ENCODE peak calls at places on chromosomes 5 and 9, in nine cellular contexts. H, T, B, J, V, W, Y, X and U are unnamed samples. For H3K4me1, the result is how much of the 10 kb centered on the place peaks cover.

GRCh38 chr9:109232449-109232848 is 65.4 kb upstream of the FRRS1L start:
- DNase-seq in V (no peak), Y (no peak), W (no peak), X (no peak), H (no peak), B (no peak), J (no peak), T (no peak), U (no peak)

GRCh38 chr9:97386733-97387503 is 25.0 kb upstream of the TDRD7 start:
- DNase-seq in W (peak), X (peak), Y (peak), H (peak), T (peak), V (peak), J (peak), B (peak), U (peak)

GRCh38 chr9:26170224-26170623 is 492.0 kb upstream of the TUSC1 start:
- DNase-seq in X (no peak), T (peak), Y (no peak), V (no peak), H (no peak), B (no peak), W (no peak), J (no peak), U (no peak)

GRCh38 chr9:18566125-18566524 is 92.2 kb downstream of the ADAMTSL1 start:
- DNase-seq in J (no peak), T (no peak), Y (no peak), X (no peak), H (no peak), B (no peak), W (no peak), V (no peak), U (no peak)

GRCh38 chr5:16754621-16755020 is 137.8 kb upstream of the RETREG1 start:
- DNase-seq in V (no peak), X (no peak), T (no peak), B (no peak), J (no peak), H (no peak), Y (no peak), W (no peak), U (no peak)

GRCh38 chr5:149264432-149265069 is 7.1 kb upstream of the AFAP1L1 start:
- DNase-seq in V (peak), Y (no peak), H (no peak), T (no peak), X (peak), W (peak), B (no peak), J (peak), U (peak)

GRCh38 chr5:168734657-168735344 is 155.6 kb upstream of the PANK3 start:
- DNase-seq in W (no peak), B (no peak), T (peak), J (no peak), X (no peak), H (peak), Y (peak), V (no peak), U (no peak)

GRCh38 chr9:15357050-15357653 is 50.1 kb upstream of the TTC39B start:
- DNase-seq in T (no peak), J (no peak), Y (no peak), B (peak), X (no peak), V (no peak), W (peak), H (no peak), U (no peak)

GRCh38 chr5:134063421-134063820 is 51.1 kb upstream of the TCF7 start:
- DNase-seq in W (no peak), X (no peak), T (no peak), H (no peak), Y (no peak), B (no peak), J (no peak), V (no peak), U (no peak)

GRCh38 chr9:138073808-138074207 is 196.2 kb downstream of the CACNA1B start:
- DNase-seq in T (no peak), B (peak), V (peak), J (no peak), W (no peak), H (peak), Y (no peak), X (peak), U (no peak)

GRCh38 chr9:74953235-74953741 is 576 bp upstream of the C9orf40 start:
- DNase-seq in X (no peak), T (no peak), W (no peak), V (no peak), H (no peak), B (no peak), Y (no peak), J (no peak), U (no peak)

GRCh38 chr9:34994429-34995287 is 5.1 kb downstream of the DNAJB5 start:
- DNase-seq in B (no peak), H (peak), J (no peak), V (peak), X (no peak), W (no peak), T (no peak), Y (no peak), U (peak)

GRCh38 chr9:103898550-103898949 is 195.6 kb upstream of the SMC2 start:
- DNase-seq in Y (no peak), H (no peak), J (no peak), V (no peak), B (no peak), W (no peak), T (no peak), X (no peak), U (no peak)

GRCh38 chr5:35476046-35476445 is 141.6 kb upstream of the SPEF2 start:
- DNase-seq in B (no peak), X (no peak), Y (no peak), T (no peak), J (no peak), H (no peak), V (no peak), W (no peak), U (no peak)

GRCh38 chr5:155389498-155389897 is 375.9 kb downstream of the KIF4B start:
- DNase-seq in V (no peak), T (no peak), W (no peak), X (no peak), Y (no peak), J (no peak), B (no peak), H (no peak), U (no peak)

GRCh38 chr5:34660444-34660843 is 4.3 kb downstream of the RAI14 start:
- DNase-seq in H (no peak), Y (no peak), X (no peak), V (no peak), T (no peak), B (no peak), W (no peak), J (no peak), U (no peak)

GRCh38 chr9:89435315-89435823 is 62.5 kb downstream of the SEMA4D start:
- DNase-seq in Y (no peak), V (no peak), H (no peak), B (peak), X (peak), T (no peak), J (no peak), W (no peak), U (no peak)

GRCh38 chr5:62578540-62578939 is at the start of gene LRRC70:
- DNase-seq in V (no peak), H (no peak), X (no peak), J (peak), W (peak), Y (no peak), B (no peak), T (no peak), U (no peak)

GRCh38 chr5:1806974-1807373 is 5.8 kb downstream of the NDUFS6 start:
- DNase-seq in Y (no peak), B (no peak), V (no peak), J (no peak), H (no peak), T (no peak), X (no peak), W (no peak), U (no peak)

GRCh38 chr5:1804001-1804690 is 2.9 kb downstream of the NDUFS6 start:
- DNase-seq in H (no peak), V (no peak), W (no peak), J (no peak), X (no peak), B (peak), T (no peak), Y (peak), U (no peak)

GRCh38 chr5:1806199-1806598 is 5.0 kb downstream of the NDUFS6 start:
- DNase-seq in T (no peak), B (no peak), Y (peak), J (no peak), H (no peak), V (no peak), X (no peak), W (no peak), U (no peak)

GRCh38 chr5:1805736-1806135 is 4.5 kb downstream of the NDUFS6 start:
- DNase-seq in H (no peak), T (no peak), V (no peak), X (no peak), J (no peak), Y (no peak), W (no peak), B (peak), U (no peak)

DNA sequence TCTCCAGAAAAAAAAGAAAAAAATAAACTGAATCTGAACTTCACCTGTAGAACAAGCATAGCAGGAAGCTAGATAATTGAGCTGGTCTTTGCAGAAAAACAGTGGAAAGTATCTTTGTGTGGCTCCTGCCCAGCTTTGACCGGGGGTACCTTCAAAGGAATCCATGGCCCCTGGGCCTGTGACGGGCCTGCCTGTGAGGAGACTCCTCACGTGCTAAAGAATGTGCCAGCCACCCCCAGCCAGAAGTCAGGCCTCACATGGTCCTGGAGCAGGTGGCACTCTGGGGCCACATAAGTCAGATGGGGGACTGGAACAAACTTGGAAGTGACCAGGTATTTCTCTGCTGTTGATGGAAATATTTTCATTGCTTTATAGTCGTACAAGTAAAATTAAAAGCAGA is 4.1 kb downstream of the NDUFS6 start:
- DNase-seq in T (no peak), H (no peak), J (no peak), V (no peak), Y (no peak), B (peak), X (no peak), W (no peak), U (no peak)
- H3K27ac ChIP-seq in T (no peak), H (no peak), J (no peak), V (no peak), Y (no peak), B (no peak), X (no peak), W (no peak), U (no peak)

GRCh38 chr5:960551-960950 is 48.1 kb upstream of the NKD2 start:
- DNase-seq in Y (peak), V (peak), J (no peak), W (no peak), T (no peak), X (no peak), H (no peak), B (peak), U (peak)

GRCh38 chr5:961711-962240 is 46.8 kb upstream of the NKD2 start:
- DNase-seq in J (no peak), W (no peak), H (no peak), Y (peak), B (no peak), V (no peak), X (no peak), T (no peak), U (peak)

GRCh38 chr5:962386-962785 is 46.2 kb upstream of the NKD2 start:
- DNase-seq in J (no peak), H (no peak), Y (no peak), X (no peak), W (no peak), B (no peak), T (no peak), V (peak), U (no peak)

GRCh38 chr5:959581-960531 is 48.7 kb upstream of the NKD2 start:
- DNase-seq in J (no peak), H (no peak), Y (peak), T (no peak), X (no peak), W (no peak), B (peak), V (peak), U (no peak)

DNA sequence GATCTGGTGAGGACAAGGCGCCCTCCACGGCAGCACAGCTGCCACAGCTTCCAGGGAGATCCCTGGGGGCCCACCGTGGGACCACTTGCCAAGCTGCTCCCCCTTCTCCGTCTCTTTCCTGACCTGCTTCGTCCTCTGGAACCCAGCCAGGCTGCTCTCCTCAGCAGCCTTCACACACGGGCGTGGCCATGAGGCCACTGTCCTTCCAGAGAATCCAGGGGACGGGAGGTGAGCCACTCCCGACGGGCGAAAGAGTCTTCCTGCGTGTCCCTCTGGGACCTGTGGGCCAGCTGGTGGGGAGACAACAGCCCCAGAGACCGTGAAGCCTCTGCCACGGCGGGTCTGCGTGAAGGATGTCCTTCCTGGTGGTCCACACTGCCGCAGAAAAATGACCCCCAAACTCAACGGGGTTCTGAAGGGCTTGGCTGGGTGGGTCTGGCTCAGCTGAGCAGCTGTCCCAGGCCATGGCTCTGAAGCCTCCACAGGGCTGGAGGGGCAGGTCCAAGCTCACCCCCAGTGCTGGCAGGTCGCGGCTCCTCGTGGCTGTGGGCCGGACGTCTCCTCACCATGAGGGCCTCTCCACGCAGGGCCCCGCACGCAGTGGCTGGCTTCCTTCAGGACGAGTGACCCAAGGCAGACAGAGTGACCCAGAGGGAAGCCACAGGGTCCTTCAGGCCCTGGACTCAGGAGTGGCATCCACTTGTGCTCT is 47.4 kb upstream of the NKD2 start:
- DNase-seq in T (no peak), J (no peak), B (peak), W (no peak), Y (peak), V (peak), X (no peak), H (no peak), U (no peak)
- H3K4me1 ChIP-seq in T (under half), J (under half), B (under half), W (under half), Y (under half), V (under half), X (under half), H (under half), U (under half)

GRCh38 chr5:81269751-81270686 is 31.4 kb upstream of the ZCCHC9 start:
- DNase-seq in B (no peak), J (no peak), V (no peak), T (no peak), W (no peak), Y (no peak), H (no peak), X (no peak), U (no peak)
- H3K27ac ChIP-seq in B (no peak), J (no peak), V (no peak), T (no peak), W (no peak), Y (no peak), H (no peak), X (no peak), U (no peak)

DNA sequence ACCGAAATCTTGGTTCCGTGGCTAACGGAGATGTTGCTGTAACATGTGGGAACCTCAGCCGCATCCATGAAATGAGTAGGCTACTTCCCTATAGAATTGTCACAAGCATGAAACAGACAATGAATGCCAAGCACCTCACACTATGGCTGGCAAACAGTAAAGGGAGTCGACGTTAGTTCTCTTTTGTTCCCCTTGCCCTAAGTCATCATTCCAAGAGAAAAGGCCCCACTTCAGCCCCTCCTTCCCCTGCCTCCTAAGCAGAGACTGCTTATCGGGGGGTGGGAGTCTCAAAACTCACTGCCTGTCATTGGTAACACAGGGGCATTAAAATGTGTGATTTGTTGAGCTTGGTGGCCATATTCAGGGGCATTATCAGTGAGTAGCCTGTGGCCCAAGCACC is 159.6 kb downstream of the MAPKAP1 start:
- DNase-seq in Y (no peak), X (no peak), T (no peak), J (no peak), W (no peak), B (no peak), V (no peak), H (no peak), U (no peak)
- H3K4me1 ChIP-seq in Y (under half), X (under half), T (under half), J (under half), W (under half), B (half or more), V (under half), H (under half), U (under half)